ENCODE peak calls at places on chromosome 13, in eight cellular contexts. X is Peyer's patch, G is uterus, F is suprapubic skin, E is ovary, Z is K562, S is transverse colon, M is H1. P is an unnamed sample. For H3K9me3 and H3K4me1, the result is how much of the 10 kb centered on the place peaks cover.

GRCh38 chr13:42155251-42155650 is 106.8 kb downstream of the DGKH start:
- DNase-seq in M (no peak), E (no peak), G (no peak), F (no peak), Z (no peak), X (no peak), S (no peak), P (no peak)

GRCh38 chr13:93227280-93227905 is 786 bp downstream of the GPC6 start:
- DNase-seq in E (peak), F (no peak), X (no peak), S (peak), G (no peak), M (no peak), Z (no peak), P (no peak)

GRCh38 chr13:103097366-103097928 is 31.2 kb upstream of the SLC10A2 start:
- DNase-seq in Z (no peak), S (no peak), X (no peak), F (no peak), G (no peak), E (no peak), M (no peak), P (no peak)

GRCh38 chr13:76014618-76015315 is 378.6 kb downstream of the LMO7 start:
- DNase-seq in M (no peak), X (no peak), E (no peak), S (no peak), F (no peak), G (no peak), Z (no peak), P (no peak)

GRCh38 chr13:101346161-101346560 is 70.1 kb downstream of the NALCN start:
- DNase-seq in M (no peak), E (no peak), S (no peak), Z (no peak), X (no peak), G (no peak), F (no peak), P (no peak)

GRCh38 chr13:41614671-41615519 is 157.5 kb downstream of the RGCC start:
- DNase-seq in F (no peak), S (no peak), M (no peak), Z (no peak), E (no peak), X (no peak), G (peak), P (no peak)

GRCh38 chr13:113857531-113858195 is 6.2 kb downstream of the GAS6 start:
- DNase-seq in S (no peak), F (peak), G (no peak), E (no peak), M (no peak), Z (no peak), X (peak), P (peak)

GRCh38 chr13:112734696-112735547 is 45.1 kb downstream of the ATP11A start:
- DNase-seq in S (no peak), Z (no peak), X (peak), M (no peak), F (no peak), G (no peak), E (no peak), P (no peak)

GRCh38 chr13:51614350-51614786 is 30.1 kb downstream of the WDFY2 start:
- DNase-seq in M (no peak), E (no peak), Z (no peak), G (peak), X (no peak), F (no peak), S (peak), P (no peak)

GRCh38 chr13:80337011-80337688 is 3.8 kb downstream of the SPRY2 start:
- DNase-seq in S (peak), X (peak), Z (no peak), F (no peak), E (no peak), G (no peak), M (no peak), P (no peak)

GRCh38 chr13:20945952-20946383 is 43.4 kb upstream of the XPO4 start:
- DNase-seq in S (peak), X (no peak), E (no peak), G (no peak), Z (no peak), M (peak), F (no peak), P (no peak)

GRCh38 chr13:35648109-35648508 is 171.6 kb upstream of the MAB21L1 start:
- DNase-seq in E (no peak), M (no peak), Z (no peak), G (no peak), X (no peak), S (no peak), F (no peak), P (no peak)

GRCh38 chr13:43936630-43937029 is 56.9 kb downstream of the LACC1 start:
- DNase-seq in F (no peak), M (no peak), X (no peak), G (no peak), E (no peak), Z (no peak), S (no peak), P (no peak)

GRCh38 chr13:74751739-74752138 is 617.5 kb upstream of the KLF12 start:
- DNase-seq in M (no peak), Z (no peak), G (no peak), S (no peak), X (no peak), E (no peak), F (no peak), P (no peak)

GRCh38 chr13:83672611-83673010 is 209.7 kb downstream of the SLITRK1 start:
- DNase-seq in S (no peak), X (no peak), E (no peak), Z (no peak), F (no peak), M (no peak), G (no peak), P (no peak)

GRCh38 chr13:31955745-31956144 is 75.8 kb upstream of the FRY start:
- DNase-seq in F (no peak), S (no peak), G (no peak), X (no peak), E (no peak), M (no peak), Z (no peak), P (no peak)

GRCh38 chr13:73693215-73693614 is 441.0 kb downstream of the KLF12 start:
- DNase-seq in Z (no peak), E (no peak), M (no peak), F (no peak), X (no peak), G (no peak), S (no peak), P (no peak)

DNA sequence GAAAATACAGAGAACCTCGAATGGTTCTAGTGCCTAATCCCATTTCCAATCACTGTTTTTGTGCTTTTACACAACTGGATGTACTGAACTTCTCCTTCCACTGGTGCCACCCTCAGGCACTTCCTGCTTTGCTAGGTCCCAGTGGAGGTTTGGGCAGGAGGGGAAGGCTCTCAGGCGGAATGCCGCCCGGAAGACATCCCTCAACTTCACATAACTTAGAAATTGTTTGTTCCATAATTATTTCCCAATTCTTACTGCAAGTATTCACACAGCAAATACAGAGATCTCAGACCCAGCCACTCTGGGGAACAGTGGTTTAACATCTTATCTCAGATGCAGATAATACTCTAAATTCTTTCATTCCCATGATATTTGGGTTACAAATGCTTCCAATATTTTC is 195.7 kb upstream of the IPO5 start:
- DNase-seq in F (no peak), M (no peak), X (no peak), Z (no peak), G (no peak), E (no peak), S (no peak), P (no peak)
- H3K9me3 ChIP-seq in F (under half), M (under half), X (under half), Z (under half), G (under half), E (under half), S (under half), P (under half)

DNA sequence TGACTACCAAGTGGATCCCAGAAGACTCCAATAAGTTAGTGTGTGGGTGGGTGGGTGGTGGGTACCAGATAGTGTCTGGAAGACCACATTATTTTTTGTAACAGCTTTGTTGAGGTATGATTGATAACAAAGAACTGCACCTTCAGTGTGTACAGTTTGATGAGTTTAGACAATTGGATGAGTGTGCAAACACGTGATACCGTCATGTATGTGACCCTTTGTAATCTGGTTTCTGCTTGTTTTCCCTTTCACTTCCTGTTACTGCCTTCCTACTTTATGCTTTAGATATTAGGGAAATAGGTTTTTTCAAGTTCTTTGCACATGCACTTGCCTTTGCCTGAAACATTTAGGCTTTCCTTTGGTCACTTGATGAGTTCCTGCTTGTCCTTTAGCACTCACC is 8.5 kb downstream of the RPL21 start:
- DNase-seq in G (no peak), X (no peak), S (no peak), M (no peak), F (no peak), Z (no peak), E (no peak), P (no peak)
- TF ChIP-seq POLR2A in G (no peak), X (no peak), S (no peak), M (peak), F (no peak), Z (no peak), E (no peak), P (no peak)

DNA sequence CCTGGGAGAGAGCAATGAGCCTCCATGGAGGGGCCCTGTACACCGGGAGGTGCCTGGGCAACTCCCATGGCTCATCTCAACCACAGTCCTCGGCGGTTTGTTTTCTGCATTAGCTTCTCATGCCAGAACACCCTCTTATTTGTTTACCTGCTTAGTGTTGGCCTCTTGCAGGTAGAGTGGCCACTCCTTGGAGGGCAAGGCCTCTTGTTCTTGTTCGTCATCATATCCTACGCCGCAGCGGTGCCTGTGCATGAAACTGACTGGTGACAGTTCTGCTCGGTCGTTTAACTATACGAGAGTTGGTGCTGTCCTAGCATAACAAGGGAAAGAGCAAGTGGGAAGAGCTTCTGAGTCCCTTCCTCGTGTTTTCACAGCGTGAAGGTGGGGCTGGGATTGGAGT is 40.5 kb upstream of the RNF113B start:
- DNase-seq in E (no peak), Z (no peak), F (no peak), S (no peak), G (no peak), M (no peak), X (no peak), P (no peak)
- H3K4me1 ChIP-seq in E (under half), Z (under half), F (under half), S (under half), G (under half), M (under half), X (under half), P (half or more)

DNA sequence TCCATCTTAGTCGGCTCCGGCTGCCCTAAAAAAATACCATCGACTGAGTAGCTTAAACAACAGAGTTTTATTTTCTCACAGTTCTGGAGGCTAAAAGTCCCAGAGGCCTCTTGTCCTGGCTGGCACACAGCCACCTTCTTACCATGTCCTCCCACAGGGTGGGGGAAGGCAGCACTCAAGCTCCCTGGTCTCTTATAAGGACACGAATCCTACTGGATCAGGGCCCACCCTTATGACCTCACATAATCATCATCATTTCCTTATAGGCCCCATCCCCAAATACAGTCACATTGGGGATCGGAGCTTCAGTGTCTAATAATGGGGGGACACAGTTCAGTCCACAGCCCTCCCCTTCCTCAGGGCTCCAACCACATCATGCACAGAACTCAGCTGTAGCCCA is 2.6 kb upstream of the TUBA3C start:
- DNase-seq in F (peak), X (no peak), Z (no peak), S (no peak), G (no peak), M (no peak), E (no peak), P (no peak)
- H3K9me3 ChIP-seq in F (under half), X (under half), Z (under half), S (under half), G (under half), M (half or more), E (under half), P (under half)

DNA sequence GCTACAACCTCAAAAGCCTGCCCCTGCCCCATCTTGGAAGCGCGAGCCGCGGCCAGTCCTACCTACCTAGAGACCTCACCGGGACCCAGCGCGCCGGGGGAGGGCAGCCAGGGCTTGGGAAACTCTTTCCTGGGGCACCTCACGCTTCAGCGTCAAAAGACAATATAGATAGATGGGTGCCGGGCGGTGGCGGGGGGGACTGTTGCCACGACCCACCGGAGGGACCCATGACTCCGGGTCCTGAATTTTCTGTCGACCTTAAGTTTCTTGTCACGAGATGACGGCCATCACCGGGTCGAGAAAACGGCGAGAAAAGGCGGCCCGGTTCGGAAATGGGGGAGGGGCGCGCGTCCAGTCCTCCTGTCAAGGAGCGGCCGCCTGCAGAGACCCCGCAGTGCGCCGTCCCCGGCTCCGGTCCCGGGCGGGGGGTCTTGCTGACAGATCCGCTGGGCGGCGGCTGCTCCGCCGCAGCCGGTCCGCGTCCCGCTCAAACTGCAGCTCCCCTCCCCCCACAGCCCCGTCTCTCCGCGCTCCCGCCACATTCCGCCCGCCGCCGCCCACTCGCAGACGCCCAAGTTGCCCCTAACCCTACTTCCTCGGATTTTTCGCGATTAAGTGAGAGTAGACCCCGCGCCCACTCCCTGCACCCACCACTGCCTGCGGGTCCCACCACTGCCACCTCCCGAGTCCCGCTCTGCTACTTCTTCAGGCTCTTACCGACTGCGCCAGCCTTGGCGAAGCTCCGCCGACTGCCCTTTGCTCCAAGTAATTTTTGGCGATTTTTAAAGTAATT is 66.1 kb downstream of the KCNRG start:
- DNase-seq in Z (peak), F (no peak), M (no peak), G (peak), X (peak), S (peak), E (peak), P (no peak)
- TF ChIP-seq POLR2A in Z (no peak), F (no peak), M (peak), G (no peak), X (no peak), S (no peak), E (no peak), P (no peak)

DNA sequence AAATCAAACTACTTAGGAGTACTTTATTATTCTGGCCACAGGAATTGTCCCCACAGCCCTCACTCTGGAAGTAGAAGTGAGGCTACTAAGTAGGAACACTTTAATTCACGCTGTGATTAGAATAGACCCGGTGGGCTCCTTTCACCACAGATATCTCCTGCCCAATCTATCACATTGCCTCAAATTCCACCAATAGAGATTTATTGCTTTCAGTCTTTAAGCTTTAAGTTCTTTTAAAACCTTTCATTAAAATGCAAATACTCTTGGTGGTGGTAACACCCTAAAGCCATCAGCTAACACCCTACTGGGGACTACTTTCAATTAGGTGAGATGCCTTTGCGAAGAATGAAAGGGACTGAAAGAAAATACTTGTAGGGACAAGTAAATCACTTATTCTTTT is 181.9 kb downstream of the DACH1 start:
- DNase-seq in M (peak), X (no peak), S (no peak), F (no peak), G (no peak), E (no peak), Z (no peak), P (no peak)
- H3K4me1 ChIP-seq in M (under half), X (under half), S (under half), F (under half), G (under half), E (under half), Z (under half), P (under half)

DNA sequence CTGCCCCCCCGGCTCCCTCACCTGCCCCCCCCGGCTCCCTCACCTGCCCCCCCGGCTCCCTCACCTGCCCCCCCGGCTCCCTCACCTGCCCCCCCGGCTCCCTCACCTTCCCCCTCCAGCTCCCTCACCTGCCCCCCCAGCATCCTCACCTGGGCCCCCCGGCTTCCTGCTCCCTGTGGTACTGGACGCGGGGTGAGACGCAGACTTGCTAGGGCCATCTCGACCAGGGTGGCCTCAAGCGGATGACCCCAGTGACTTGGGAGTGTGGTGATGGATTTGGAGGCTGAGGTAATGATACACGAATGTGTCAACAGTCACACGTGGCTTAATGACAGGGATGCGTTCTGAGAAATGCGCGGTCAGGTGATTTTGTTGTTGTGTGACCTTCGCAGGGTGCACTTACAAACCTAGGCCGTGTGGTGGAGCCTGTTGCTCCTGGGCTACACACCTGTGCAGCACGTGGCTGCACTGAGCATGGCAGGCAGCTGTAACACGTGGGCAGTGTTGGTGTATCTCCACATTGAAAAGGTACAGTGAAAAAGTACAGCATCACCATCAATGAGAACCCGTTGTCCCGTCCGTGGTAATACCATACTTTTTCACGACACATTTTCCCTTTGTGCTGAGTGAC is 197.8 kb downstream of the TEX29 start:
- DNase-seq in S (no peak), G (no peak), F (no peak), X (no peak), Z (peak), E (no peak), M (no peak), P (no peak)
- H3K9me3 ChIP-seq in S (under half), G (under half), F (under half), X (under half), Z (under half), E (under half), M (under half), P (under half)